ENCODE peak calls at places on chromosomes 16 and 17, in five cellular contexts. P is HTR-8/SVneo, K is GM23338, U is GDM1, J is substantia nigra. V is an unnamed sample.

GRCh38 chr17:72985882-72986720 is 106.4 kb downstream of the SLC39A11 start:
- DNase-seq in P (peak), K (peak), U (peak), J (peak), V (peak)

GRCh38 chr16:8571061-8571596 is 19.2 kb downstream of the TMEM114 start:
- DNase-seq in P (no peak), K (peak), U (no peak), J (no peak), V (no peak)

GRCh38 chr17:44983563-44983962 is 15.5 kb upstream of the C1QL1 start:
- DNase-seq in P (no peak), K (no peak), U (no peak), J (no peak), V (no peak)

GRCh38 chr17:80861360-80861861 is 130.2 kb upstream of the CHMP6 start:
- DNase-seq in P (no peak), K (no peak), U (no peak), J (no peak), V (no peak)

GRCh38 chr17:80110927-80111701 is 9.7 kb downstream of the GAA start:
- DNase-seq in P (no peak), K (no peak), U (no peak), J (no peak), V (no peak)

GRCh38 chr16:50826797-50827316 is 85.0 kb downstream of the CYLD start:
- DNase-seq in P (no peak), K (no peak), U (no peak), J (no peak), V (no peak)

GRCh38 chr16:35480988-35481387 is 2021.6 kb downstream of the TP53TG3F start:
- DNase-seq in P (no peak), K (no peak), U (no peak), J (no peak), V (no peak)

GRCh38 chr17:17345294-17345597 is 42.1 kb downstream of the NT5M start:
- DNase-seq in P (no peak), K (no peak), U (no peak), J (no peak), V (no peak)

GRCh38 chr16:16972831-16973230 is 497.9 kb downstream of the XYLT1 start:
- DNase-seq in P (no peak), K (no peak), U (no peak), J (no peak), V (no peak)